ENCODE peak calls at places on chromosomes 3 and 15, in four cellular contexts. Q, H, A and R are unnamed samples.

GRCh38 chr3:46662771-46663551 is 30.5 kb downstream of the ALS2CL start:
- DNase-seq in Q (peak; percentile 69), A (peak; percentile 32), H (peak; percentile 62), R (no peak)

GRCh38 chr3:88231632-88232031 is 81.9 kb downstream of the C3orf38 start:
- DNase-seq in Q (no peak), H (no peak), A (no peak), R (no peak)

GRCh38 chr3:122912772-122913538 is 114.6 kb downstream of the SEMA5B start:
- DNase-seq in Q (no peak), A (no peak), H (peak; percentile 50), R (no peak)

GRCh38 chr15:101446527-101447167 is 42.9 kb downstream of the PCSK6 start:
- DNase-seq in H (peak; percentile 72), A (peak; percentile 39), Q (no peak), R (no peak)

GRCh38 chr3:52218953-52219650 is 6.3 kb downstream of the TLR9 start:
- DNase-seq in Q (no peak), H (no peak), A (peak; percentile 33), R (no peak)

GRCh38 chr3:173502983-173503568 is 105.5 kb downstream of the NLGN1 start:
- DNase-seq in Q (peak; percentile 35), H (no peak), A (peak; percentile 68), R (no peak)

GRCh38 chr15:52481915-52482314 is 46.8 kb downstream of the MYO5A start:
- DNase-seq in Q (peak; percentile 84), H (no peak), A (peak; percentile 84), R (peak; percentile 99)

GRCh38 chr3:78641703-78642102 is 1126.1 kb downstream of the ROBO1 start:
- DNase-seq in H (no peak), A (no peak), Q (no peak), R (no peak)

GRCh38 chr15:60704717-60705116 is 225.8 kb upstream of the ICE2 start:
- DNase-seq in Q (no peak), H (no peak), A (no peak), R (no peak)

GRCh38 chr15:86650084-86650483 is 570.4 kb downstream of the AGBL1 start:
- DNase-seq in H (no peak), Q (no peak), A (no peak), R (peak; percentile 23)

GRCh38 chr15:70407955-70408354 is 310.2 kb upstream of the TLE3 start:
- DNase-seq in Q (no peak), A (no peak), H (no peak), R (no peak)

GRCh38 chr3:153639634-153640033 is 477.6 kb downstream of the RAP2B start:
- DNase-seq in H (no peak), A (no peak), Q (no peak), R (no peak)

GRCh38 chr3:156150434-156151066 is 30.2 kb downstream of the KCNAB1 start:
- DNase-seq in H (no peak), Q (peak; percentile 64), A (peak; percentile 82), R (peak; percentile 30)
- H3K4me3 ChIP-seq in H (peak overlapping the region; percentile 22), Q (no peak overlapping the region), A (no peak overlapping the region), R (no peak overlapping the region)

DNA sequence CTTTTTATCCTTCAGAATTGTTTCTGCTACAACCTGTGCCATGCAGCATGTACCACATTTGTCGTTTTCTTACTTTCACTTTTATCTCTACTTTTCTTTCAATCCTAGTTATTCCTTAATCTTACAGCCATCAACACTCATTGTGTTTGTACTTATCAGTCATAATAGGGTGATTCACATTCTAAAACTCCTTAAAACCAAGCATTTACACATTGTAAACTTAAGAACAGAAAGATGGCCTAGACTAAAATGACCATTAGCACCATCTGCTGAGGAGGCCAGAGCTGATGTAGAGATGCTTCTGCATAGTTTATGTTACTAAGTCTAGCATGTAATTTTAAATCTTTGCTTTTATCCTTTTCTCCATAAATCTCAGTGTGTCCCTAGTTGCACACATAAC is 25.5 kb downstream of the EIF2AK4 start:
- DNase-seq in Q (peak; percentile 42), A (peak; percentile 11), H (no peak), R (no peak)
- H3K4me3 ChIP-seq in Q (no peak overlapping the region), A (no peak overlapping the region), H (no peak overlapping the region), R (no peak overlapping the region)

GRCh38 chr3:139934557-139935070 is 371 bp upstream of the CLSTN2 start:
- DNase-seq in Q (no peak), H (no peak), A (peak; percentile 10), R (no peak)
- H3K4me3 ChIP-seq in Q (no peak overlapping the region), H (peak overlapping the region; percentile 81), A (no peak overlapping the region), R (no peak overlapping the region)

DNA sequence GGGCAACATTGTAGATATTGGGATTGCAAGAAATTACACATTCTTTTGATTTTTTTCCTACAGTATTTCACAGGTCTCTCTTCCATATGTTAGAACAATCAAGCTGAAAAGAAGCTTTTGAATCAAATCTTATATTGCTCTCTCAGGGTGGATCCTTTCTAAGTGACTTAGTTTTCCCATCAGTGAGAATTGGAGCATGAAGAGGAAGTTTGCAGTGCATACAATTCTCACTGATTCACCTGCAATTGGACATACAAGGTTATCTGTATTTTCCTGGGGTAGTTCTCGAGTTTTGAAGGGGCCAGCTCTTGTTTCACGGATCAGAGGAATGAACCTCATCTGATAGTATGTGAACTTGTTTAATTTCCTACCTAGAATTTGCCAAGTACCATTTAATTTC is 150.8 kb downstream of the PEX5L start:
- DNase-seq in A (no peak), H (no peak), Q (no peak), R (no peak)
- H3K4me3 ChIP-seq in A (no peak overlapping the region), H (no peak overlapping the region), Q (no peak overlapping the region), R (no peak overlapping the region)

GRCh38 chr3:149336925-149337324 is 3.5 kb upstream of the TM4SF18 start:
- DNase-seq in H (no peak), A (no peak), Q (no peak), R (no peak)

GRCh38 chr3:149330609-149331008 is 2.8 kb downstream of the TM4SF18 start:
- DNase-seq in Q (peak; percentile 31), H (no peak), A (peak; percentile 27), R (no peak)

GRCh38 chr3:149332781-149333517 is 487 bp downstream of the TM4SF18 start:
- DNase-seq in A (no peak), H (no peak), Q (no peak), R (no peak)

GRCh38 chr3:149332227-149332765 is 1.1 kb downstream of the TM4SF18 start:
- DNase-seq in A (peak; percentile 28), Q (peak; percentile 53), H (no peak), R (no peak)

DNA sequence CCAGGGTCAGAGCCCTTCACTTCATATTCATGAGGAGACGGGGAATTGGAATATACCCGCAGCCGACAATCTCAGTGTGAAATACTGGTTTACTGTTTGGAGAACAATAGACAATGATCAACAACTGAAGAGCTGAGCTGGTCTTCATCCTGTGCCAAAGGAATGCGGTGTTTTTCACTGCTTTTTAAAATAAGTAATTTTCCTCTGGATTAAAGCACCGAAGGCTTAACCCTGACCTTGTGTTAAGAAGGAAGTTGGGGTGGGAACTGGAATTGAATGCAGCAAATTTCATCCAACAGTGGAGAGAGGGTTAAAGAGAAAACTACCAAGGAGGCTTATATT is at the start of gene TM4SF18:
- DNase-seq in A (no peak), Q (no peak), H (no peak), R (no peak)
- H3K4me3 ChIP-seq in A (no peak within 1 kb of the TSS), Q (no peak within 1 kb of the TSS), H (peak within 1 kb of the TSS; percentile 23), R (no peak within 1 kb of the TSS)